ENCODE peak calls at places on chromosome 12, in nine cellular contexts. W is Calu3, D is cardiac muscle cell, Z is GM13977, S is HepG2, A is fibroblast of the aortic adventitia, O is HL-60, I is fibroblast of mammary gland, X is AG10803. V is an unnamed sample.

GRCh38 chr12:56565510-56566101 is 44.0 kb downstream of the RBMS2 start:
- DNase-seq in S (peak), A (peak), I (peak), Z (peak), X (peak), W (no peak), O (peak), D (peak), V (peak)

GRCh38 chr12:76201316-76201715 is 116.8 kb upstream of the NAP1L1 start:
- DNase-seq in S (no peak), I (no peak), D (no peak), Z (no peak), O (no peak), A (no peak), W (no peak), X (no peak), V (no peak)

GRCh38 chr12:80763874-80764273 is 47.2 kb downstream of the MYF5 start:
- DNase-seq in Z (no peak), X (peak), W (peak), A (peak), I (peak), D (peak), S (peak), O (no peak), V (peak)

GRCh38 chr12:94714378-94714777 is 64.0 kb upstream of the TMCC3 start:
- DNase-seq in I (peak), S (no peak), W (no peak), X (no peak), Z (no peak), D (no peak), A (peak), O (no peak), V (no peak)

GRCh38 chr12:13073191-13073590 is 29.0 kb downstream of the FAM234B start:
- DNase-seq in Z (no peak), X (peak), I (peak), S (no peak), O (no peak), W (no peak), A (peak), D (no peak), V (no peak)

GRCh38 chr12:103482365-103482764 is 13.4 kb downstream of the C12orf42 start:
- DNase-seq in S (no peak), O (no peak), W (no peak), I (no peak), X (no peak), A (no peak), Z (no peak), D (no peak), V (no peak)

GRCh38 chr12:88775742-88776151 is 195.5 kb upstream of the KITLG start:
- DNase-seq in W (peak), I (no peak), X (no peak), A (no peak), S (no peak), O (no peak), D (no peak), Z (no peak), V (no peak)

GRCh38 chr12:24991209-24992049 is 42.5 kb upstream of the BCAT1 start:
- DNase-seq in W (peak), S (peak), O (no peak), I (peak), A (peak), Z (peak), X (peak), D (peak), V (peak)

GRCh38 chr12:65584041-65584440 is 240.2 kb upstream of the HMGA2 start:
- DNase-seq in I (no peak), S (no peak), Z (no peak), D (no peak), O (no peak), W (no peak), A (no peak), X (no peak), V (no peak)

GRCh38 chr12:127077262-127078045 is 1189.5 kb upstream of the TMEM132C start:
- DNase-seq in S (no peak), X (no peak), I (no peak), W (no peak), D (peak), A (no peak), O (no peak), Z (no peak), V (no peak)
- TF ChIP-seq CTCF in S (no peak), X (no peak), I (no peak), W (no peak), D (no peak), A (no peak), O (no peak), Z (no peak), V (no peak)

GRCh38 chr12:46373303-46374182 is 970 bp upstream of the SLC38A2 start:
- DNase-seq in O (no peak), D (peak), I (no peak), X (no peak), Z (peak), S (peak), A (peak), W (peak), V (peak)
- TF ChIP-seq CTCF in O (no peak), D (peak), I (no peak), X (peak), Z (no peak), S (peak), A (peak), W (no peak), V (no peak)

GRCh38 chr12:79512068-79512467 is 178.7 kb downstream of the PAWR start:
- DNase-seq in I (no peak), O (no peak), W (no peak), D (no peak), S (no peak), X (no peak), Z (no peak), A (no peak), V (no peak)
- TF ChIP-seq CTCF in I (peak), O (no peak), W (no peak), D (no peak), S (peak), X (peak), Z (peak), A (no peak), V (no peak)

GRCh38 chr12:122406701-122407154 is 15.7 kb downstream of the CLIP1 start:
- DNase-seq in O (no peak), A (peak), S (peak), I (peak), Z (no peak), D (no peak), W (no peak), X (peak), V (no peak)

GRCh38 chr12:122412851-122413433 is 9.5 kb downstream of the CLIP1 start:
- DNase-seq in O (no peak), W (no peak), I (peak), D (no peak), S (no peak), A (no peak), X (no peak), Z (peak), V (peak)

GRCh38 chr12:122407208-122407607 is 15.3 kb downstream of the CLIP1 start:
- DNase-seq in X (no peak), W (no peak), D (no peak), I (no peak), Z (no peak), A (no peak), S (no peak), O (no peak), V (no peak)

GRCh38 chr12:122413516-122414404 is 8.7 kb downstream of the CLIP1 start:
- DNase-seq in A (no peak), W (no peak), D (no peak), X (peak), I (peak), O (no peak), S (no peak), Z (no peak), V (no peak)

GRCh38 chr12:122411537-122411936 is 10.9 kb downstream of the CLIP1 start:
- DNase-seq in Z (no peak), O (no peak), S (no peak), A (no peak), W (no peak), I (no peak), D (no peak), X (no peak), V (no peak)
- TF ChIP-seq CTCF in Z (no peak), O (no peak), S (no peak), A (no peak), W (no peak), I (no peak), D (no peak), X (no peak), V (no peak)

GRCh38 chr12:52975820-52976573 is 27.1 kb downstream of the KRT18 start:
- DNase-seq in D (no peak), W (peak), O (no peak), A (no peak), X (peak), S (peak), I (no peak), Z (no peak), V (no peak)
- TF ChIP-seq CTCF in D (peak), W (no peak), O (no peak), A (no peak), X (peak), S (peak), I (no peak), Z (no peak), V (no peak)

GRCh38 chr12:95966287-95966870 is 23.2 kb downstream of the AMDHD1 start:
- DNase-seq in A (no peak), I (no peak), Z (no peak), D (no peak), S (peak), X (no peak), W (no peak), O (no peak), V (no peak)

GRCh38 chr12:95959107-95959506 is 16.0 kb downstream of the AMDHD1 start:
- DNase-seq in S (peak), Z (no peak), O (no peak), X (peak), I (peak), W (peak), A (peak), D (peak), V (no peak)

GRCh38 chr12:95960241-95960640 is 17.1 kb downstream of the AMDHD1 start:
- DNase-seq in A (no peak), D (no peak), O (no peak), I (no peak), S (no peak), W (no peak), Z (no peak), X (no peak), V (no peak)

GRCh38 chr12:95967301-95967700 is 24.2 kb downstream of the AMDHD1 start:
- DNase-seq in O (no peak), W (no peak), Z (no peak), I (no peak), S (no peak), X (no peak), A (no peak), D (no peak), V (no peak)

DNA sequence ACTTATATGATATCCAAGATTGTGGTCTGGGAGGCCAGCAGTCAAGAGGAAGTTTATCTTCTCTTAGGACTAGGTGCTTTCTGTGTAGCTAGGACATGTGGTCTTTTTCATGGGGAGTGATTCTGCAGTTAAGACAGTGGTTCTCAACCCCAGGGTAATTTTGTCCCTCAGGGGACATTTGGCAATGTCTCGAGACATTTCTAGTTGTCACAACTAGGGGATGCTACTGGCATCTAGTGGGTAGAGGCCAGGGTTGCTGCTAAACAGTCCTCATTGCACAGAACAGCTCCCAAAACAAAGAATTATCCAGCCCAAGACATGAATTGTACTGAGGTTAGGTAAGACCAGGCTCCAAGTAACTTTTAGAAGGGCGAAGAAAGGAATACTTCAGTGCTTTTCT is 20.0 kb downstream of the AMDHD1 start:
- DNase-seq in I (no peak), S (no peak), W (peak), Z (no peak), A (no peak), D (peak), X (no peak), O (no peak), V (no peak)
- TF ChIP-seq CTCF in I (no peak), S (peak), W (no peak), Z (peak), A (no peak), D (no peak), X (peak), O (peak), V (no peak)

V was measured in GM20000.